ENCODE peak calls at places on chromosomes 13 and 19, in four cellular contexts. M is dorsolateral prefrontal cortex, V is lung, E is breast epithelium. W is an unnamed sample.

GRCh38 chr13:100361504-100361903 is 227.1 kb downstream of the GGACT start:
- DNase-seq in E (no peak), V (no peak), M (no peak), W (no peak)

GRCh38 chr19:7921955-7922840 is 2.1 kb downstream of the SNAPC2 start:
- DNase-seq in E (no peak), M (no peak), V (no peak), W (no peak)

GRCh38 chr19:48135411-48135810 is 24.8 kb upstream of the PLA2G4C start:
- DNase-seq in E (no peak), V (no peak), M (no peak), W (no peak)

GRCh38 chr13:49669735-49670309 is 21.5 kb downstream of the EBPL start:
- DNase-seq in E (no peak), M (peak), V (peak), W (no peak)

GRCh38 chr19:15727724-15728123 is at the start of gene OR10H2:
- DNase-seq in M (no peak), E (no peak), V (no peak), W (no peak)

GRCh38 chr19:51071006-51071405 is 6.1 kb upstream of the KLK13 start:
- DNase-seq in V (no peak), E (no peak), M (no peak), W (no peak)

GRCh38 chr19:6393982-6394412 is 1.0 kb upstream of the GTF2F1 start:
- DNase-seq in V (no peak), E (no peak), M (peak), W (no peak)

GRCh38 chr13:110535526-110535925 is 26.0 kb downstream of the RAB20 start:
- DNase-seq in V (no peak), M (no peak), E (no peak), W (no peak)

GRCh38 chr13:100039740-100040139 is 49.2 kb upstream of the PCCA start:
- DNase-seq in M (no peak), E (no peak), V (no peak), W (no peak)

GRCh38 chr13:64849174-64849573 is 2381.0 kb downstream of the PCDH9 start:
- DNase-seq in V (no peak), M (no peak), E (no peak), W (no peak)

GRCh38 chr13:95564091-95564490 is 11.6 kb downstream of the CLDN10 start:
- DNase-seq in V (no peak), M (no peak), E (no peak), W (no peak)

GRCh38 chr13:95569966-95570365 is 17.4 kb downstream of the CLDN10 start:
- DNase-seq in E (no peak), M (no peak), V (no peak), W (no peak)

GRCh38 chr13:95571941-95572340 is 19.4 kb downstream of the CLDN10 start:
- DNase-seq in E (no peak), M (no peak), V (no peak), W (no peak)

GRCh38 chr13:95564948-95565347 is 12.4 kb downstream of the CLDN10 start:
- DNase-seq in E (no peak), M (no peak), V (no peak), W (no peak)

DNA sequence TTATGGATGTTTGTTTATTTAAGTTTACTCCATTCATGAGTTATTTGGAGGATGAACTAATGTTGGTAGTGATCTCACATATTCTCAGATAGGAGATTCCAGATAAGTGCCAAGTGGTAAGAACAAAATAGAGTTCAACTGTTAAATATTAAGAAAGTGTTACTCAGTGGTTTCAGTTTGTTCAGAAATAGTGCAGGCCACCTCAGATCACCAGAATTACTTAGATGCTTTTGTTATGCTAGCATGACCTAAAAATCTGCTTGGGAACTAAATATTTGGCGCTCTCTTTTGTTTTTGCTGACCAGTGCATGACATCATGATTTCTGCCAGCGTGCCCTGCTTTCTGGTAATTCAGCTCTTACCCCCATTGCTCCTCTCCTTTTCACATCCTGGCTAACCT is 15.6 kb downstream of the CLDN10 start:
- DNase-seq in E (no peak), V (no peak), M (no peak), W (no peak)
- H3K4me3 ChIP-seq in E (no peak), V (no peak), M (no peak), W (no peak)

GRCh38 chr19:14112809-14113385 is 4.7 kb downstream of the PRKACA start:
- DNase-seq in M (no peak), E (no peak), V (no peak), W (no peak)

GRCh38 chr19:14111486-14111885 is 6.1 kb downstream of the PRKACA start:
- DNase-seq in E (no peak), V (no peak), M (no peak), W (no peak)

GRCh38 chr19:14113762-14114414 is 3.7 kb downstream of the PRKACA start:
- DNase-seq in E (no peak), V (peak), M (no peak), W (no peak)

GRCh38 chr19:14110650-14111049 is 6.9 kb downstream of the PRKACA start:
- DNase-seq in M (no peak), V (no peak), E (no peak), W (no peak)

DNA sequence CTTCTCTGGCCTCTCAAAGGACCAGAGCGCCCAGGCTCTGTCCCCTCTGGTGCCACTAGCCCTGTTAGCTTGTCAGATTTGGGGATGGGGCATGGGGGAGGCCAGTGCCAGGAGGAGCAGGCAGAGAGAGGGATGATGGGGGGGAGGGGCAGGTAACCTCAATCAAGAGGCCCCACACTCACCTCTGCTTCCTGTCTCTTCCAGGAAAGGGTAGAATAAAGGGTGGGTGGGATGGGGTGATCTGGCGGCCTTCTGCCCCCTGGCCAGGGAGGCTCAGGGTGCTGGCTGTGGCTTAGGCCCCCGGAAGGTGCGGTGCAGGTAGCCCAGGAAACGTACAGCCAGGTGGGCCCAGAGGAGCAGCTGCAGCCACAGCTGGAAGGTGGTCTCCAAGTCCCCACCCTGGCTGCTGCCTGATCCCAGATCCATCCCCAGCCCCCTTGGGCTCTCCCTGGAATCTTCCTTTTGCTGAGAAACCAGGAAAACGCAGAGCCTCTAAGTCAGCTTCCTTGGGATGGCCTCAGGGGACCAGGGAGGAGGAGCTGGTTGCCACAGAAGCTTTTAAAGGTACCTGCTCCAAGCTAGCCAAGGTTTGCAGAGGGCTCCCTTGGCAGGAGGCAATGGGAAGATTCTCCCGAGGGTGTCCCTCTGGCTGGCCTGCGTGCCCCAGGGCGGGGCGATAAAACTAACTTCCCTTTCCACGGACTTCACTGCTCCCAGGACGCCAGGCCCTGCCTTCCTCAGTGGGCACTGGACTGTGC is 5.3 kb downstream of the PRKACA start:
- DNase-seq in E (no peak), M (no peak), V (no peak), W (no peak)
- H3K4me3 ChIP-seq in E (peak), M (no peak), V (no peak), W (peak)

GRCh38 chr19:31263317-31263716 is 85.9 kb downstream of the TSHZ3 start:
- DNase-seq in V (no peak), E (no peak), M (peak), W (no peak)
- H3K4me3 ChIP-seq in V (no peak), E (no peak), M (no peak), W (no peak)

GRCh38 chr13:39635564-39635963 is 19.9 kb upstream of the COG6 start:
- DNase-seq in V (no peak), E (no peak), M (no peak), W (no peak)
- H3K4me3 ChIP-seq in V (no peak), E (no peak), M (no peak), W (no peak)

DNA sequence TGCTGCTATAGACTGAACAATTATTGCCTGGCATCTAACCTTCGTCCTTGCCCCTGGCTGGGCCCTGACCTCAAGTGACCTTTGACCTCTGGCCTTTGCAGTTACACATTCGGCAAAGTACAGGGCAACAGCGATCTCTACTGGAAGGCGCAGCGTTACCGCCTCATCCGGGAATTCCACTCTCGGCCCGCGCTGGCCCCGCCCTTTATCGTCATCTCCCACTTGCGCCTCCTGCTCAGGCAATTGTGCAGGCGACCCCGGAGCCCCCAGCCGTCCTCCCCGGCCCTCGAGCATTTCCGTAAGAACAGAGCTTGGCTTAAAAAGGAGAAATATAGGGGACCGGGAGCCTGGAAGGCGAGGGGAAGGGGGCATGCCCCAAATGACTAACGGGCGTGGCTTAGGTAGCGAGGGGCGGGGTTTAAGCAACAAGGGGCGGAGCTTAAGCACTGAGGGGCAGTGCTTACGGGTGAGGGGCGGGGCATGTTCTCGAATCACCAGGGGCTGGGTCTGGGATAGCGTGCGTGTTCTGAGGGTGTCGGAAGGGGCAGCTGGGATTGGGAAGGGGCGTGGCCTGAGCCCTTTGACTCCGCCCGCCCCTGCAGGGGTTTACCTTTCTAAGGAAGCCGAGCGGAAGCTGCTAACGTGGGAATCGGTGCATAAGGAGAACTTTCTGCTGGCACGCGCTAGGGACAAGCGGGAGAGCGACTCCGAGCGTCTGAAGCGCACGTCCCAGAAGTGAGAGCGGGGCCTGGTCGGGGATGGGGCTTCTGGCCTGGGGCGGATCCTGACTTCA is 52.7 kb downstream of the TRPM4 start:
- DNase-seq in V (no peak), M (no peak), E (no peak), W (no peak)
- H3K4me3 ChIP-seq in V (no peak), M (no peak), E (no peak), W (no peak)

W was measured in ascending aorta.